ENCODE peak calls at places on chromosomes 6 and 20, in five cellular contexts. S is fibroblast of mammary gland, B is fibroblast of the aortic adventitia, G is psoas muscle, Q is AG09309. Z is an unnamed sample.

GRCh38 chr6:63352587-63353281 is 33.0 kb upstream of the LGSN start:
- DNase-seq in G (no peak), S (peak), Q (no peak), B (peak), Z (no peak)

GRCh38 chr6:25224237-25224636 is 54.9 kb upstream of the CARMIL1 start:
- DNase-seq in B (no peak), G (no peak), Q (no peak), S (no peak), Z (no peak)

GRCh38 chr20:63322146-63322922 is 29.3 kb downstream of the COL20A1 start:
- DNase-seq in Q (no peak), G (peak), S (no peak), B (no peak), Z (no peak)

GRCh38 chr6:87183687-87184086 is 28.3 kb downstream of the ZNF292 start:
- DNase-seq in G (no peak), S (peak), B (peak), Q (no peak), Z (no peak)

GRCh38 chr6:30938730-30939129 is 2.0 kb upstream of the MUCL3 start:
- DNase-seq in Q (no peak), B (no peak), G (no peak), S (no peak), Z (no peak)

GRCh38 chr6:90286884-90287488 is 9.7 kb downstream of the BACH2 start:
- DNase-seq in B (peak), Q (no peak), G (no peak), S (peak), Z (peak)

GRCh38 chr6:46933751-46934150 is 12.0 kb upstream of the ADGRF5 start:
- DNase-seq in G (no peak), S (no peak), B (no peak), Q (no peak), Z (no peak)

GRCh38 chr20:9574182-9574581 is 59.8 kb downstream of the LAMP5 start:
- DNase-seq in S (no peak), B (no peak), Q (no peak), G (no peak), Z (no peak)

GRCh38 chr6:118284736-118285360 is 263.2 kb upstream of the PLN start:
- DNase-seq in B (peak), S (peak), Q (no peak), G (no peak), Z (no peak)

GRCh38 chr6:14467591-14467990 is 350.0 kb downstream of the CD83 start:
- DNase-seq in G (no peak), B (peak), Q (peak), S (peak), Z (no peak)

GRCh38 chr6:163355471-163355991 is 59.0 kb upstream of the QKI start:
- DNase-seq in G (peak), B (peak), Q (no peak), S (peak), Z (no peak)

GRCh38 chr6:40358473-40359460 is 228.4 kb downstream of the LRFN2 start:
- DNase-seq in B (no peak), G (no peak), Q (no peak), S (no peak), Z (no peak)

GRCh38 chr6:11207199-11207968 is 25.1 kb downstream of the NEDD9 start:
- DNase-seq in S (peak), Q (peak), B (peak), G (no peak), Z (no peak)

GRCh38 chr6:41373919-41374617 is 38.7 kb downstream of the NCR2 start:
- DNase-seq in Q (no peak), G (no peak), B (no peak), S (no peak), Z (no peak)

GRCh38 chr6:41374618-41375590 is 39.5 kb downstream of the NCR2 start:
- DNase-seq in S (no peak), Q (no peak), B (no peak), G (no peak), Z (no peak)

GRCh38 chr6:41372526-41373366 is 37.3 kb downstream of the NCR2 start:
- DNase-seq in B (no peak), S (no peak), G (no peak), Q (no peak), Z (no peak)

GRCh38 chr6:41371992-41372525 is 36.7 kb downstream of the NCR2 start:
- DNase-seq in Q (no peak), S (no peak), B (peak), G (no peak), Z (no peak)

GRCh38 chr6:41373367-41373918 is 38.0 kb downstream of the NCR2 start:
- DNase-seq in G (no peak), B (no peak), S (no peak), Q (no peak), Z (no peak)
- H3K4me3 ChIP-seq in G (peak), B (no peak), S (no peak), Q (no peak), Z (peak)

GRCh38 chr6:7692453-7692784 is 33.5 kb upstream of the BMP6 start:
- DNase-seq in Q (no peak), G (no peak), B (no peak), S (no peak), Z (no peak)
- H3K4me3 ChIP-seq in Q (peak), G (no peak), B (no peak), S (no peak), Z (no peak)

DNA sequence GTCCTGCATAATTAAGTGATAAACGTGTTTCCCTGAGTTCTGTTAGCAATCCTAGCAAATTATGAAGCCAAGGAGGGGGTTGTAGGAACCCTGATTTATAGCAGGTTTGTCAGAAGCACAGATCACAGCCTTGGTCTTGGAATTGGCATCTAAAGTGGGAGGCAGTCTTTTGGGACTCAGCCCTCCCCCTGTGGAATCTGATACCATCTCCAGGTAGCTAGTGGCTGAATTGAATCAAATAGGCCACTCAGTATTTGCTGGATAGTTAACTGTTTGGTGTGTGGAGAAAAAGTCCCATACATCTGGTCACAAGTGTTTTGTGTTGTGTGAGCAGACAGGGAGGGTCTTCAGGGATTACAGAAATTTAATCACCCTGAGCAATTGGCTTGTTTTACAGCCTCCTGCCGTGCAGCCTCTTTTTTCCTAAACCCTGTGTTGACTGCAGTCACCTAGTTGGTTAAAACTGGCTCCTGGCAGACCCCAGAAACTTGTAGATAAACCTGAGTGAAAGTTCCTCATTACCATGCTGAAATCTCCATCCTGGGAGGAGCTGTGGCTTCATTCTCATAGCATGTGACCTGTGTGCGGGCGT is 19.0 kb upstream of the KIFC1 start:
- DNase-seq in G (no peak), B (no peak), S (no peak), Q (no peak), Z (no peak)
- H3K4me3 ChIP-seq in G (no peak), B (no peak), S (no peak), Q (no peak), Z (no peak)

DNA sequence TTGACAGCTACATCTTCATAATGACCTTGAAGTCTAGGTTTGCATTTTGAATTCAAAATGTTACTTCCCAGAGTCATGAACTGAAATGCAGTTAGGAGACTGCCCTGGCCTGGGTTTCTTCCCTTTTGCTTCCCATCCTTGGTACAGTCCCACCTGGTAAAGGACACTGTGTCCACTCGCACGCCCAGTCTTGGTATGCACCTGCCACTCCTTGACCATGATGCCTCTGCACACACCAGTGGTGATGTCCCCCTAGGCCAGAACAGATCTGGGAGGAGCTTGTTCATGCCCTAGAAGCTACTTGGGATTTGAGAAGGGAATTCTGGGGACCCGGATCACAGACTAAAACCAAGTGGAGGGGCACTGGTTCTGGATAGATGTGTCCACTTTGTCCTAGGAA is 3.6 kb downstream of the PPP1R14C start:
- DNase-seq in B (no peak), Q (no peak), G (no peak), S (no peak), Z (no peak)
- H3K4me3 ChIP-seq in B (no peak), Q (no peak), G (no peak), S (no peak), Z (no peak)

GRCh38 chr6:165728196-165728595 is 65.2 kb upstream of the PDE10A start:
- DNase-seq in G (no peak), B (peak), S (no peak), Q (no peak), Z (no peak)

GRCh38 chr6:165726915-165727314 is 63.9 kb upstream of the PDE10A start:
- DNase-seq in S (peak), G (no peak), Q (no peak), B (peak), Z (no peak)

GRCh38 chr6:165729307-165729936 is 66.4 kb upstream of the PDE10A start:
- DNase-seq in Q (no peak), B (peak), G (no peak), S (peak), Z (no peak)

GRCh38 chr6:165725201-165725600 is 62.2 kb upstream of the PDE10A start:
- DNase-seq in S (no peak), Q (no peak), G (no peak), B (no peak), Z (no peak)

DNA sequence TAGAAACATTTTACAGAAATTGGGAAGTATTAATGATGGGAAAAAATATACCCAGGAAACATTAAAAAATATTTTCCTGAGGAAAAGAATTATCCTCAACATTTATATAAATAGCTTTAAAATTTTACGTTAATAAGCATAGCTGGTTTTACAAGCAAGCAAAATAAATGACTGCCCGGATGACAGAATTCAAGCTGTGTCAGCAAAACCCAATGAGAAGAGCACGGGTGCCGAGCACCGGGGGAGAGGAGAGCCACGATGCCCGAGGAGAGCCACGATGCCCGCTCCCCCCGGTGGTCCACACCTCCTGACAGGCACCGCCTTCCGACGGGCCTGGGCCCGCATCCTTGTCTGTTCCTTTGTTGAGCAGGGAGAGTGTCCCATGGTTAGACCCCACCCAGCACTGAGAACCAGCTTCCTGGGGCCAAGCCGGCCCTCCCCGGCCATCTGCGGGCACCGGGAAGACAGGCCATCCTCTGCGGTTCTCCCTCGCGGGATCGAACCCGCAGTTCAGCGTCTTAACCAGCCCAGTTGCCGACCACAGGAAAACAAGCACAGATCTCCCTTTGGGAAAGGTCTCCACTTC is 63.3 kb upstream of the PDE10A start:
- DNase-seq in Q (no peak), B (no peak), S (no peak), G (no peak), Z (no peak)
- H3K4me3 ChIP-seq in Q (no peak), B (no peak), S (no peak), G (no peak), Z (no peak)

DNA sequence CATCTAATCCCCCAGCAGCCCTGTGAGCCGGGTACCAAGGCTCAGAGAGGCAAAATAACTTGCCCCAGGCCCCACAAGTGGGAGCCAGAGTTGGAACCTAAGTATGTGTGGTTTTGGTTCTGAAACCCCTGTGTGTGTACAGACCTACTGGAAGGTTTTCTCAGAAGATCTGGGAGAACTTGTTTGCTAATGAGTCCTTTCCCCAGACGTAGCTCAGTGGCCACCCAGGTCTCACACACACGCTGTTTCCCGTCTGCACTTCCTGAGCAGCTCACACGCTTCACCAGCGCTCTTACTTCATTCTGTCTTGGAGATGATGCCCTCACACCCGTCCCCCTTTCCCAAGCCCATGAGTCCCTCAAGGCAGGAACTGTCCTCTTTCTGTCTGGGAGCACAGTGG is 8.2 kb downstream of the CCN5 start:
- DNase-seq in B (no peak), Q (no peak), G (no peak), S (no peak), Z (no peak)
- H3K4me3 ChIP-seq in B (no peak), Q (no peak), G (no peak), S (no peak), Z (no peak)

Z was measured in effector memory CD4-positive, alpha-beta T cell.